ENCODE peak calls at places on chromosomes 3 and 15, in eight cellular contexts. One of them, this sample, is unnamed.

GRCh38 chr3:150249776-150250175 is 158.3 kb upstream of the TSC22D2 start:
- DNase-seq in body of pancreas: no peak
- DNase-seq in GM23338: no peak
- DNase-seq in adrenal gland: no peak
- DNase-seq in fibroblast of lung: no peak
- DNase-seq in spleen: no peak
- DNase-seq in endothelial cell: no peak
- DNase-seq in fibroblast of villous mesenchyme: no peak
- DNase-seq in this sample: no peak

GRCh38 chr3:36457667-36458066 is 77.4 kb downstream of the STAC start:
- DNase-seq in body of pancreas: no peak
- DNase-seq in GM23338: no peak
- DNase-seq in adrenal gland: no peak
- DNase-seq in fibroblast of lung: no peak
- DNase-seq in spleen: no peak
- DNase-seq in endothelial cell: no peak
- DNase-seq in fibroblast of villous mesenchyme: no peak
- DNase-seq in this sample: no peak

GRCh38 chr3:60594025-60594424 is 657.2 kb downstream of the FHIT start:
- DNase-seq in body of pancreas: peak
- DNase-seq in GM23338: no peak
- DNase-seq in adrenal gland: peak
- DNase-seq in fibroblast of lung: peak
- DNase-seq in spleen: no peak
- DNase-seq in endothelial cell: no peak
- DNase-seq in fibroblast of villous mesenchyme: peak
- DNase-seq in this sample: no peak

GRCh38 chr3:143998266-143998665 is 26.6 kb downstream of the DIPK2A start:
- DNase-seq in body of pancreas: no peak
- DNase-seq in GM23338: no peak
- DNase-seq in adrenal gland: no peak
- DNase-seq in fibroblast of lung: peak
- DNase-seq in spleen: no peak
- DNase-seq in endothelial cell: no peak
- DNase-seq in fibroblast of villous mesenchyme: peak
- DNase-seq in this sample: no peak

GRCh38 chr3:148955544-148956346 is 35.6 kb upstream of the GYG1 start:
- DNase-seq in body of pancreas: peak
- DNase-seq in GM23338: peak
- DNase-seq in adrenal gland: peak
- DNase-seq in fibroblast of lung: peak
- DNase-seq in spleen: no peak
- DNase-seq in endothelial cell: peak
- DNase-seq in fibroblast of villous mesenchyme: peak
- DNase-seq in this sample: no peak

GRCh38 chr15:68368731-68369435 is 63.1 kb downstream of the ITGA11 start:
- DNase-seq in body of pancreas: no peak
- DNase-seq in GM23338: no peak
- DNase-seq in adrenal gland: no peak
- DNase-seq in fibroblast of lung: no peak
- DNase-seq in spleen: no peak
- DNase-seq in endothelial cell: no peak
- DNase-seq in fibroblast of villous mesenchyme: no peak
- DNase-seq in this sample: no peak

GRCh38 chr3:105608623-105609022 is 241.9 kb downstream of the ALCAM start:
- DNase-seq in body of pancreas: no peak
- DNase-seq in GM23338: peak
- DNase-seq in adrenal gland: no peak
- DNase-seq in fibroblast of lung: no peak
- DNase-seq in spleen: no peak
- DNase-seq in endothelial cell: no peak
- DNase-seq in fibroblast of villous mesenchyme: peak
- DNase-seq in this sample: no peak

GRCh38 chr3:98980915-98981596 is 79.6 kb upstream of the DCBLD2 start:
- DNase-seq in body of pancreas: no peak
- DNase-seq in GM23338: no peak
- DNase-seq in adrenal gland: no peak
- DNase-seq in fibroblast of lung: no peak
- DNase-seq in spleen: no peak
- DNase-seq in endothelial cell: no peak
- DNase-seq in fibroblast of villous mesenchyme: peak
- DNase-seq in this sample: no peak

GRCh38 chr3:127304121-127304744 is 16.4 kb upstream of the PRR20G start:
- DNase-seq in body of pancreas: peak
- DNase-seq in GM23338: peak
- DNase-seq in adrenal gland: no peak
- DNase-seq in fibroblast of lung: no peak
- DNase-seq in spleen: no peak
- DNase-seq in endothelial cell: no peak
- DNase-seq in fibroblast of villous mesenchyme: no peak
- DNase-seq in this sample: no peak

GRCh38 chr3:150806436-150806835 is 43.5 kb upstream of the SIAH2 start:
- DNase-seq in body of pancreas: no peak
- DNase-seq in GM23338: peak
- DNase-seq in adrenal gland: no peak
- DNase-seq in fibroblast of lung: no peak
- DNase-seq in spleen: no peak
- DNase-seq in endothelial cell: no peak
- DNase-seq in fibroblast of villous mesenchyme: no peak
- DNase-seq in this sample: no peak

GRCh38 chr3:42654331-42655201 is 1.1 kb downstream of the ZBTB47 start:
- DNase-seq in body of pancreas: peak
- DNase-seq in GM23338: peak
- DNase-seq in adrenal gland: peak
- DNase-seq in fibroblast of lung: peak
- DNase-seq in spleen: peak
- DNase-seq in endothelial cell: peak
- DNase-seq in fibroblast of villous mesenchyme: peak
- DNase-seq in this sample: peak
- TF ChIP-seq CTCF in body of pancreas: no peak
- TF ChIP-seq CTCF in GM23338: peak
- TF ChIP-seq CTCF in adrenal gland: no peak
- TF ChIP-seq CTCF in fibroblast of lung: peak
- TF ChIP-seq CTCF in spleen: no peak
- TF ChIP-seq CTCF in endothelial cell: no peak
- TF ChIP-seq CTCF in fibroblast of villous mesenchyme: peak
- TF ChIP-seq CTCF in this sample: peak

GRCh38 chr3:65914740-65915366 is 123.9 kb downstream of the MAGI1 start:
- DNase-seq in body of pancreas: no peak
- DNase-seq in GM23338: peak
- DNase-seq in adrenal gland: peak
- DNase-seq in fibroblast of lung: peak
- DNase-seq in spleen: no peak
- DNase-seq in endothelial cell: no peak
- DNase-seq in fibroblast of villous mesenchyme: no peak
- DNase-seq in this sample: no peak
- TF ChIP-seq CTCF in body of pancreas: no peak
- TF ChIP-seq CTCF in GM23338: peak
- TF ChIP-seq CTCF in adrenal gland: peak
- TF ChIP-seq CTCF in fibroblast of lung: peak
- TF ChIP-seq CTCF in spleen: no peak
- TF ChIP-seq CTCF in endothelial cell: no peak
- TF ChIP-seq CTCF in fibroblast of villous mesenchyme: no peak
- TF ChIP-seq CTCF in this sample: no peak

DNA sequence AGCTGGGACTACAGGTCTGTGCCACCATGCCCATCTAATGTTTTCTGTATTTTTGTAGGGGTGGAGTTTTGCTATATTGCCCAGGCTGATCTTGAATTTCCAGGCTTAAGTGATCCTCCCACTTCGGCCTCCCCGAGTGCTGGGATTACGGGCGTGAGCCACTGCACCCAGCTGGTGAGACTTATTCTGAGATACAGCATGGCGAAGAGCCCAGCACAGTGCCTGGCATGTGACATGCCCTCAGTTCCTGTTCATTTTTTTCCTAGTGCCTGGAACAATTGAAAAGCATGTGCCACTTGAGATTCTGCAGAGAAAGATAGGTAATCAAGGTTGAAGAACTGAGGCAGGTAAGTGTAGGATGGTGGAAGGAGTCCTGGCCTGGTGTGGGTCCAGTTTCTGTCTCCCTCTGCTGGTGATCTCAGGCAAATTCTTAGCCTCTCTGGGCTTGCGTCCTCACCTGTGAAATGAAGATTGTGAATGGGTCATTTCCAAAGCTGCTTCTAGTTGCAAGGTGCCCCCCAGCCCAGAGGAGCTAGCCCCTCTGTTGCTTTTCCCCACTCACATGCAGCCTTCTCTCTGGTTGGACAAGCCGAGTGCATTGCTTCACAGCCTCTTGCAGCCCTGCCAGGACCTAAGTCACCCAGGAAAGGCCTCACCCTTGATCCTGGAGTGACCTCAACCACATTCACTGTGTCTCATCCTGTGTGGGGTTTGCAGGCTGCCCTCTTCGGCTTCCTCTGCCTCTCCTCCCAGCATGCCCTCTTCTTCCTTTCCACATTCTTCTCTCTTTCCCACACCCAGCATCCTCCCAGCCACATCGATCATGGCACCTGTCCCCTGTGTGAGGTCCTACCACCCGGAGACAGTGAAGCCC is 4.3 kb upstream of the RHCG start:
- DNase-seq in body of pancreas: no peak
- DNase-seq in GM23338: peak
- DNase-seq in adrenal gland: no peak
- DNase-seq in fibroblast of lung: no peak
- DNase-seq in spleen: no peak
- DNase-seq in endothelial cell: no peak
- DNase-seq in fibroblast of villous mesenchyme: no peak
- DNase-seq in this sample: no peak
- TF ChIP-seq CTCF in body of pancreas: peak
- TF ChIP-seq CTCF in GM23338: peak
- TF ChIP-seq CTCF in adrenal gland: no peak
- TF ChIP-seq CTCF in fibroblast of lung: no peak
- TF ChIP-seq CTCF in spleen: no peak
- TF ChIP-seq CTCF in endothelial cell: peak
- TF ChIP-seq CTCF in fibroblast of villous mesenchyme: peak
- TF ChIP-seq CTCF in this sample: peak

DNA sequence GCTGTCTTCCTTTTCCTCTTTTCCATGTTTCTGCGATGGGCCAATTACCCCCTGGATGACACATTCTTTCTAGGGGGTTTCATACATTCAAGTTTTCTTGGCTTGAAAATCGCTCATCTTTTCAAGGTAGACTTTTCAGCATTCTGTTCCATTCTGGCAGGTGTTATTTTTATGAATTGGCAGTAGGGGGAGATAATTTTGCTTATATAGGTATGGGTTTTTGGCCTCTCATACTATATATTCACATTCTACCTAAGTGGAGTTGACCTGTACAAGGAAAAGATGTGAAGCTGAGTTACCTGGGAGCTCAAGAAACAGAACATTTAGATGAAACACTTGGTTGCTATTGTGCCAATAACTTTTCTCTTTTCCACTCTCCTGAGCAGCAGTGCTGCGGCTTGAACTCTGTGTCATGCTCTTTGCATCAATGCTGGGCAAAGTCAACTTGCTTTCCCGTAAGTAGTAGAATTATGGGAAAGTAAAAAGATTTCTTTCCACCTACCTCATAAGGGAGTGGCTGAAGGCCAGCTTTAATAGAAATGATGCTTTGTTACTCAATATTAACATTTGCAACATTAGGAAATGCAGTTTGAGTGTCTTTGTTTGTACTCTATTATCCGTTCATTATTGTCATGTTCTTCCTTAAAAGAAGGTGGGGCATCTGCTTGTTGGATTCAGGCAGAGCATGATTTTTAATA is 27.9 kb upstream of the MFSD1 start:
- DNase-seq in body of pancreas: no peak
- DNase-seq in GM23338: no peak
- DNase-seq in adrenal gland: peak
- DNase-seq in fibroblast of lung: peak
- DNase-seq in spleen: no peak
- DNase-seq in endothelial cell: no peak
- DNase-seq in fibroblast of villous mesenchyme: peak
- DNase-seq in this sample: no peak
- TF ChIP-seq CTCF in body of pancreas: no peak
- TF ChIP-seq CTCF in GM23338: peak
- TF ChIP-seq CTCF in adrenal gland: no peak
- TF ChIP-seq CTCF in fibroblast of lung: no peak
- TF ChIP-seq CTCF in spleen: no peak
- TF ChIP-seq CTCF in endothelial cell: no peak
- TF ChIP-seq CTCF in fibroblast of villous mesenchyme: no peak
- TF ChIP-seq CTCF in this sample: no peak

GRCh38 chr15:98855067-98855814 is 152.4 kb downstream of the PGPEP1L start:
- DNase-seq in body of pancreas: no peak
- DNase-seq in GM23338: no peak
- DNase-seq in adrenal gland: no peak
- DNase-seq in fibroblast of lung: no peak
- DNase-seq in spleen: no peak
- DNase-seq in endothelial cell: no peak
- DNase-seq in fibroblast of villous mesenchyme: no peak
- DNase-seq in this sample: no peak
- TF ChIP-seq CTCF in body of pancreas: no peak
- TF ChIP-seq CTCF in GM23338: no peak
- TF ChIP-seq CTCF in adrenal gland: no peak
- TF ChIP-seq CTCF in fibroblast of lung: no peak
- TF ChIP-seq CTCF in spleen: no peak
- TF ChIP-seq CTCF in endothelial cell: no peak
- TF ChIP-seq CTCF in fibroblast of villous mesenchyme: no peak
- TF ChIP-seq CTCF in this sample: no peak

GRCh38 chr3:142975316-142975995 is 12.0 kb upstream of the PAQR9 start:
- DNase-seq in body of pancreas: no peak
- DNase-seq in GM23338: peak
- DNase-seq in adrenal gland: no peak
- DNase-seq in fibroblast of lung: no peak
- DNase-seq in spleen: no peak
- DNase-seq in endothelial cell: no peak
- DNase-seq in fibroblast of villous mesenchyme: no peak
- DNase-seq in this sample: no peak
- TF ChIP-seq CTCF in body of pancreas: no peak
- TF ChIP-seq CTCF in GM23338: peak
- TF ChIP-seq CTCF in adrenal gland: no peak
- TF ChIP-seq CTCF in fibroblast of lung: no peak
- TF ChIP-seq CTCF in spleen: no peak
- TF ChIP-seq CTCF in endothelial cell: no peak
- TF ChIP-seq CTCF in fibroblast of villous mesenchyme: no peak
- TF ChIP-seq CTCF in this sample: peak

DNA sequence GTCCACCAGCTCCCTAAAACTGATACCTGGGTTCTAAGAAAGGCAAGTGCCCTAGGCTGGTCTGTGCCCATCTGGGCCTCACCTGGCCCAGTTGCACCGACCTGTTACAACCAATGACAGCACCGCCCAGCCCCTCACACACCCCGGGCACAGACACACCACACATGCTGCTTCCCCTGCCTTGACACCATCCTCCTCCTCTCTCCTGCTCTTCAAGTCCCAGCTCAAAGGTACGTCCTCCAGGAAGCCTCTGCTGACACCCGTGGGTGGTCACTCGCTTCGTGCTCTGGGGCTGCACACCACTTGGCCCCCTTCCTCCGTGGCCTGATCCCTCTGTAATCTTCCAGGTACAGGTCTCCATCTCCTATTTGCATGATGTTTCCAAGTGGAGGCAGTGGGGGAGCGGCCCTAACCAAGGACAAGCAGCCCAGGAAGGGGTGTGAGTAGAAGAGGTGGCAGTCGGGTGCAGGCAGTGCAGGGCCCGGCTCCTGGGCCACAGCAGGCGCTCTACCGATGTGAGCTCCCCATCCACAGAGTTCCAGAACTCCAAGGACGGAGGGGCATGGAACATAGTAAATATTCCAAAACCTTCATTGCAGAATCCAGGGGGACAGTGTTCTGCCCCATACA is 144.6 kb downstream of the NUP210 start:
- DNase-seq in body of pancreas: no peak
- DNase-seq in GM23338: no peak
- DNase-seq in adrenal gland: no peak
- DNase-seq in fibroblast of lung: no peak
- DNase-seq in spleen: peak
- DNase-seq in endothelial cell: no peak
- DNase-seq in fibroblast of villous mesenchyme: no peak
- DNase-seq in this sample: no peak
- TF ChIP-seq CTCF in body of pancreas: no peak
- TF ChIP-seq CTCF in GM23338: no peak
- TF ChIP-seq CTCF in adrenal gland: no peak
- TF ChIP-seq CTCF in fibroblast of lung: no peak
- TF ChIP-seq CTCF in spleen: no peak
- TF ChIP-seq CTCF in endothelial cell: no peak
- TF ChIP-seq CTCF in fibroblast of villous mesenchyme: no peak
- TF ChIP-seq CTCF in this sample: no peak

GRCh38 chr15:99425666-99426301 is 140.0 kb upstream of the MEF2A start:
- DNase-seq in body of pancreas: no peak
- DNase-seq in GM23338: no peak
- DNase-seq in adrenal gland: peak
- DNase-seq in fibroblast of lung: no peak
- DNase-seq in spleen: peak
- DNase-seq in endothelial cell: no peak
- DNase-seq in fibroblast of villous mesenchyme: no peak
- DNase-seq in this sample: no peak
- TF ChIP-seq CTCF in body of pancreas: no peak
- TF ChIP-seq CTCF in GM23338: no peak
- TF ChIP-seq CTCF in adrenal gland: no peak
- TF ChIP-seq CTCF in fibroblast of lung: no peak
- TF ChIP-seq CTCF in spleen: no peak
- TF ChIP-seq CTCF in endothelial cell: no peak
- TF ChIP-seq CTCF in fibroblast of villous mesenchyme: peak
- TF ChIP-seq CTCF in this sample: no peak

This sample was measured in progenitor cell of endocrine pancreas.